ENCODE peak calls at places on chromosomes 4 and X, in six cellular contexts. One of them, this sample, is unnamed.
A peak's percentile ranks its signal among the peaks of the same experiment; 100 is the strongest.

GRCh38 chr4:151304226-151304625 is 21.2 kb downstream of the SH3D19 start:
- DNase-seq in heart right ventricle: no peak
- DNase-seq in endothelial cell of umbilical vein: no peak
- DNase-seq in esophagus squamous epithelium: no peak
- DNase-seq in mucosa of descending colon: no peak
- DNase-seq in Panc1: no peak
- DNase-seq in this sample: no peak

GRCh38 chr4:66097271-66097670 is 427.0 kb upstream of the EPHA5 start:
- DNase-seq in heart right ventricle: no peak
- DNase-seq in endothelial cell of umbilical vein: no peak
- DNase-seq in esophagus squamous epithelium: no peak
- DNase-seq in mucosa of descending colon: no peak
- DNase-seq in Panc1: no peak
- DNase-seq in this sample: no peak

GRCh38 chr4:165208322-165208652 is 926 bp downstream of the KLHL2 start:
- DNase-seq in heart right ventricle: no peak
- DNase-seq in endothelial cell of umbilical vein: no peak
- DNase-seq in esophagus squamous epithelium: no peak
- DNase-seq in mucosa of descending colon: no peak
- DNase-seq in Panc1: no peak
- DNase-seq in this sample: no peak

GRCh38 chr4:15695240-15695699 is 7.6 kb upstream of the BST1 start:
- DNase-seq in heart right ventricle: no peak
- DNase-seq in endothelial cell of umbilical vein: peak; percentile 43
- DNase-seq in esophagus squamous epithelium: no peak
- DNase-seq in mucosa of descending colon: no peak
- DNase-seq in Panc1: no peak
- DNase-seq in this sample: no peak

GRCh38 chr4:110122201-110122600 is 76.2 kb downstream of the ELOVL6 start:
- DNase-seq in heart right ventricle: no peak
- DNase-seq in endothelial cell of umbilical vein: no peak
- DNase-seq in esophagus squamous epithelium: no peak
- DNase-seq in mucosa of descending colon: no peak
- DNase-seq in Panc1: no peak
- DNase-seq in this sample: no peak

GRCh38 chrX:43676960-43677582 is 21.0 kb downstream of the MAOA start:
- DNase-seq in heart right ventricle: peak; percentile 11
- DNase-seq in endothelial cell of umbilical vein: no peak
- DNase-seq in esophagus squamous epithelium: no peak
- DNase-seq in mucosa of descending colon: no peak
- DNase-seq in Panc1: no peak
- DNase-seq in this sample: no peak

GRCh38 chrX:69535661-69536060 is 31.5 kb downstream of the NALF2 start:
- DNase-seq in heart right ventricle: no peak
- DNase-seq in endothelial cell of umbilical vein: no peak
- DNase-seq in esophagus squamous epithelium: no peak
- DNase-seq in mucosa of descending colon: no peak
- DNase-seq in Panc1: no peak
- DNase-seq in this sample: no peak

GRCh38 chr4:81622028-81622427 is 150.3 kb upstream of the RASGEF1B start:
- DNase-seq in heart right ventricle: no peak
- DNase-seq in endothelial cell of umbilical vein: no peak
- DNase-seq in esophagus squamous epithelium: no peak
- DNase-seq in mucosa of descending colon: no peak
- DNase-seq in Panc1: no peak
- DNase-seq in this sample: no peak

GRCh38 chrX:50114113-50114512 is 86.7 kb downstream of the AKAP4 start:
- DNase-seq in heart right ventricle: no peak
- DNase-seq in endothelial cell of umbilical vein: no peak
- DNase-seq in esophagus squamous epithelium: no peak
- DNase-seq in mucosa of descending colon: no peak
- DNase-seq in Panc1: no peak
- DNase-seq in this sample: no peak

GRCh38 chrX:12894074-12894691 is 12.2 kb upstream of the TLR8 start:
- DNase-seq in heart right ventricle: no peak
- DNase-seq in endothelial cell of umbilical vein: peak; percentile 38
- DNase-seq in esophagus squamous epithelium: no peak
- DNase-seq in mucosa of descending colon: no peak
- DNase-seq in Panc1: no peak
- DNase-seq in this sample: no peak

GRCh38 chr4:109211671-109212070 is 90.8 kb downstream of the COL25A1 start:
- DNase-seq in heart right ventricle: no peak
- DNase-seq in endothelial cell of umbilical vein: peak; percentile 41
- DNase-seq in esophagus squamous epithelium: no peak
- DNase-seq in mucosa of descending colon: no peak
- DNase-seq in Panc1: no peak
- DNase-seq in this sample: no peak

GRCh38 chrX:150197388-150197787 is 165.7 kb upstream of the MAMLD1 start:
- DNase-seq in heart right ventricle: no peak
- DNase-seq in endothelial cell of umbilical vein: no peak
- DNase-seq in esophagus squamous epithelium: no peak
- DNase-seq in mucosa of descending colon: no peak
- DNase-seq in Panc1: no peak
- DNase-seq in this sample: no peak

GRCh38 chr4:114384629-114385028 is 214.0 kb upstream of the UGT8 start:
- DNase-seq in heart right ventricle: no peak
- DNase-seq in endothelial cell of umbilical vein: peak; percentile 62
- DNase-seq in esophagus squamous epithelium: no peak
- DNase-seq in mucosa of descending colon: no peak
- DNase-seq in Panc1: no peak
- DNase-seq in this sample: no peak

GRCh38 chr4:7618361-7618760 is 183.6 kb upstream of the PSAPL1 start:
- DNase-seq in heart right ventricle: no peak
- DNase-seq in endothelial cell of umbilical vein: no peak
- DNase-seq in esophagus squamous epithelium: no peak
- DNase-seq in mucosa of descending colon: no peak
- DNase-seq in Panc1: no peak
- DNase-seq in this sample: no peak

GRCh38 chr4:106587558-106587957 is 219.0 kb upstream of the GIMD1 start:
- DNase-seq in heart right ventricle: no peak
- DNase-seq in endothelial cell of umbilical vein: peak; percentile 90
- DNase-seq in esophagus squamous epithelium: no peak
- DNase-seq in mucosa of descending colon: no peak
- DNase-seq in Panc1: no peak
- DNase-seq in this sample: no peak

GRCh38 chr4:37989398-37990260 is 29.4 kb downstream of the PTTG2 start:
- DNase-seq in heart right ventricle: no peak
- DNase-seq in endothelial cell of umbilical vein: peak; percentile 32
- DNase-seq in esophagus squamous epithelium: no peak
- DNase-seq in mucosa of descending colon: no peak
- DNase-seq in Panc1: no peak
- DNase-seq in this sample: no peak

GRCh38 chr4:152103181-152103901 is 342.5 kb upstream of the GATB start:
- DNase-seq in heart right ventricle: no peak
- DNase-seq in endothelial cell of umbilical vein: no peak
- DNase-seq in esophagus squamous epithelium: no peak
- DNase-seq in mucosa of descending colon: no peak
- DNase-seq in Panc1: no peak
- DNase-seq in this sample: no peak

GRCh38 chr4:91258326-91258725 is 1045.4 kb upstream of the GRID2 start:
- DNase-seq in heart right ventricle: no peak
- DNase-seq in endothelial cell of umbilical vein: no peak
- DNase-seq in esophagus squamous epithelium: no peak
- DNase-seq in mucosa of descending colon: no peak
- DNase-seq in Panc1: no peak
- DNase-seq in this sample: no peak

GRCh38 chr4:18689308-18689915 is 667.9 kb upstream of the LCORL start:
- DNase-seq in heart right ventricle: peak; percentile 41
- DNase-seq in endothelial cell of umbilical vein: peak; percentile 77
- DNase-seq in esophagus squamous epithelium: no peak
- DNase-seq in mucosa of descending colon: no peak
- DNase-seq in Panc1: peak; percentile 28
- DNase-seq in this sample: no peak

GRCh38 chr4:153780221-153780620 is 8.7 kb downstream of the SFRP2 start:
- DNase-seq in heart right ventricle: no peak
- DNase-seq in endothelial cell of umbilical vein: no peak
- DNase-seq in esophagus squamous epithelium: no peak
- DNase-seq in mucosa of descending colon: no peak
- DNase-seq in Panc1: no peak
- DNase-seq in this sample: no peak

GRCh38 chrX:30793075-30793766 is 95.8 kb downstream of the TAB3 start:
- DNase-seq in heart right ventricle: no peak
- DNase-seq in endothelial cell of umbilical vein: no peak
- DNase-seq in esophagus squamous epithelium: no peak
- DNase-seq in mucosa of descending colon: peak; percentile 7
- DNase-seq in Panc1: no peak
- DNase-seq in this sample: no peak

GRCh38 chrX:30793767-30794103 is 95.3 kb downstream of the TAB3 start:
- DNase-seq in heart right ventricle: no peak
- DNase-seq in endothelial cell of umbilical vein: no peak
- DNase-seq in esophagus squamous epithelium: no peak
- DNase-seq in mucosa of descending colon: no peak
- DNase-seq in Panc1: no peak
- DNase-seq in this sample: no peak

GRCh38 chrX:30798810-30799209 is 90.2 kb downstream of the TAB3 start:
- DNase-seq in heart right ventricle: no peak
- DNase-seq in endothelial cell of umbilical vein: no peak
- DNase-seq in esophagus squamous epithelium: no peak
- DNase-seq in mucosa of descending colon: no peak
- DNase-seq in Panc1: no peak
- DNase-seq in this sample: no peak

GRCh38 chrX:30794497-30794896 is 94.6 kb downstream of the TAB3 start:
- DNase-seq in heart right ventricle: no peak
- DNase-seq in endothelial cell of umbilical vein: no peak
- DNase-seq in esophagus squamous epithelium: no peak
- DNase-seq in mucosa of descending colon: no peak
- DNase-seq in Panc1: no peak
- DNase-seq in this sample: no peak

GRCh38 chrX:30795981-30796958 is 92.8 kb downstream of the TAB3 start:
- DNase-seq in heart right ventricle: no peak
- DNase-seq in endothelial cell of umbilical vein: no peak
- DNase-seq in esophagus squamous epithelium: no peak
- DNase-seq in mucosa of descending colon: peak; percentile 10
- DNase-seq in Panc1: no peak
- DNase-seq in this sample: no peak
- H3K9me3 ChIP-seq in heart right ventricle: no peaks in the 10 kb centered on the region
- H3K9me3 ChIP-seq in endothelial cell of umbilical vein: no peaks in the 10 kb centered on the region
- H3K9me3 ChIP-seq in esophagus squamous epithelium: no peaks in the 10 kb centered on the region
- H3K9me3 ChIP-seq in mucosa of descending colon: no peaks in the 10 kb centered on the region
- H3K9me3 ChIP-seq in Panc1: no peaks in the 10 kb centered on the region
- H3K9me3 ChIP-seq in this sample: no peaks in the 10 kb centered on the region

GRCh38 chr4:87042221-87042620 is 107.4 kb downstream of the AFF1 start:
- DNase-seq in heart right ventricle: no peak
- DNase-seq in endothelial cell of umbilical vein: no peak
- DNase-seq in esophagus squamous epithelium: no peak
- DNase-seq in mucosa of descending colon: no peak
- DNase-seq in Panc1: no peak
- DNase-seq in this sample: no peak
- H3K4me1 ChIP-seq in heart right ventricle: peaks cover 99% of the 10 kb centered on the region
- H3K4me1 ChIP-seq in endothelial cell of umbilical vein: peaks cover 55% of the 10 kb centered on the region
- H3K4me1 ChIP-seq in esophagus squamous epithelium: peaks cover 54% of the 10 kb centered on the region
- H3K4me1 ChIP-seq in mucosa of descending colon: peaks cover 24% of the 10 kb centered on the region
- H3K4me1 ChIP-seq in Panc1: no peaks in the 10 kb centered on the region
- H3K4me1 ChIP-seq in this sample: peaks cover 64% of the 10 kb centered on the region

GRCh38 chr4:36286481-36286871 is 5.1 kb downstream of the DTHD1 start:
- DNase-seq in heart right ventricle: no peak
- DNase-seq in endothelial cell of umbilical vein: no peak
- DNase-seq in esophagus squamous epithelium: no peak
- DNase-seq in mucosa of descending colon: no peak
- DNase-seq in Panc1: no peak
- DNase-seq in this sample: no peak
- TF ChIP-seq CTCF in heart right ventricle: no peak
- TF ChIP-seq CTCF in endothelial cell of umbilical vein: no peak
- TF ChIP-seq CTCF in esophagus squamous epithelium: no peak
- TF ChIP-seq CTCF in mucosa of descending colon: no peak
- TF ChIP-seq CTCF in Panc1: no peak
- TF ChIP-seq CTCF in this sample: no peak

DNA sequence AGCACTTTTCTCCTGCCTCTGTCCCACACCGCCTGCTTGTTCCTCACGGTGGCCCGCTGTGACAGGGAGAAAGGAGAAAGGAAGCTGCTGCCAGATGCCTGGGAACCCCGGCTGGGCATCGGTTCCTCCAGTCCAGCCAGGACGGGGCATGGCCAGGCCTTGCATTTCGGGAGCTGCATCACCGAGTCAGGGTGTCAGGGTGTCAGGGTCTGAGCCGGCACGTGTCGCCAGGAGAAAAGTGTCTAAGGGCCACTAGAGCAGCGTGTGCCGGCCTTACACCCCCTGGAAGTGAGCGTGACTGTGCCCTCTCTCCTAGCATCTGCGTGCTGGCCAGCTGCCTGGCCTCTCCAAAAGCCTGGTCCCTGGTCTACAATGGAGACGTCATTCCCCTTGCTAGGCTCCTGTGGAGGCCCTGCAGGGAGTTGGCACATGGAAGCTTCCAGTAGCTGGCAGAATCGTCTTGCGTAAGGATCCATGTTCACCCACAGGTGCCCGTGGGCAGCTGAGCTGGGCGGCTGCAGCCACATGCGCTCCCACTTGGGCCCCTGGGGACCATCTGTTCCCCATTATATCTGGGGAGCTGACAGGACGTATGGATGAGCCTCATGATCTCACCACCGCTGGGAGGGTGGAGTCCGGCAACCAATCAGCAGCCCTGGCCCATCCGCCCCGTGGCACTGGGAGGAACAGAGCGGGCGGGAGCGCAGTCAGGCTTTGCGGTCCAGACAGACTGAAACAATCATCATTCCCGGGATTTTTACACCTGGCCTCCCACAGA is 39.9 kb upstream of the HMX1 start:
- DNase-seq in heart right ventricle: no peak
- DNase-seq in endothelial cell of umbilical vein: no peak
- DNase-seq in esophagus squamous epithelium: no peak
- DNase-seq in mucosa of descending colon: no peak
- DNase-seq in Panc1: no peak
- DNase-seq in this sample: no peak
- H3K9me3 ChIP-seq in heart right ventricle: no peaks in the 10 kb centered on the region
- H3K9me3 ChIP-seq in endothelial cell of umbilical vein: no peaks in the 10 kb centered on the region
- H3K9me3 ChIP-seq in esophagus squamous epithelium: no peaks in the 10 kb centered on the region
- H3K9me3 ChIP-seq in mucosa of descending colon: no peaks in the 10 kb centered on the region
- H3K9me3 ChIP-seq in Panc1: no peaks in the 10 kb centered on the region
- H3K9me3 ChIP-seq in this sample: no peaks in the 10 kb centered on the region

DNA sequence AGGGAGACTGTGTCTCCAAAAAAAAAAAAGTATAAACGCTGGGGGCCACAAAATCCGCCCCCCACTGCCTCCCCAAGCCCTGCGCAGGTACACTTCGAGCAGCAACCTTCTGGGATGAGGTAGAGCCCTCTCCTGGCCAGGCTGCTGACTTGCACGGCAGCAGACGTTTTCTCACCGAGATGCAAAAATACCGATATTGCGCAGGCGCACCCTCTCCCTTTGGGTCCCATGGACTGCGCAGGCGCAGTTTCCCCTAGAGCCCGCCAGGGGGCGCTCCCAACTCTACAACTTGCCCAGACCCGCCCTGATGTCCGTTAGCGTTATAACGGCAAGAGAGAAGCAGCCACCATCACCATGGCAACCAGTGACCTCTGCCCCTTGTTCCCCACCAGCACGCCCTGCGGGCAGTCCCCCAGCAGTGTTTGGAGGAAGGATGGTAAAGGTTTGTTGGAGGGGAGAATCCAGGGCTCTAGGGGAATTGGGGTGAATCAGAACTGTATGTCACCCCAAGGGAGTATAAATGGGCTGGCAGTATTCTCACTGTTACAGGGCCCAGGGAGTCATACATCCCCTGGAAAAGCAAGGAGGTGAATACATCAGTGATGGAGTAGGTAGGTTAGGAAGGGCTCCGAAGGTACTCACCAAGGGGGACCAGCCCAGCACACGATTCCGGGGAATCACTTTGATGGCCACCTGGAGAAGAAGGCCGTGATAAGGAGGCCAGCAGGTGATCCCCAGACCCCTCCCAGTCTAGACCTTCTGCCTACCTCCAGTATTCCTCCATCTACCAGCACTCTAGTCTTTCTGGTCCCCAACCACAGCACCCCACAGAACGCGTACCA is 1.5 kb downstream of the PIM2 start:
- DNase-seq in heart right ventricle: peak; percentile 86
- DNase-seq in endothelial cell of umbilical vein: peak; percentile 93
- DNase-seq in esophagus squamous epithelium: peak; percentile 55
- DNase-seq in mucosa of descending colon: peak; percentile 92
- DNase-seq in Panc1: peak; percentile 85
- DNase-seq in this sample: peak; percentile 83
- H3K4me1 ChIP-seq in heart right ventricle: peaks cover 4% of the 10 kb centered on the region
- H3K4me1 ChIP-seq in endothelial cell of umbilical vein: peaks cover 2% of the 10 kb centered on the region
- H3K4me1 ChIP-seq in esophagus squamous epithelium: no peaks in the 10 kb centered on the region
- H3K4me1 ChIP-seq in mucosa of descending colon: no peaks in the 10 kb centered on the region
- H3K4me1 ChIP-seq in Panc1: peaks cover 15% of the 10 kb centered on the region
- H3K4me1 ChIP-seq in this sample: no peaks in the 10 kb centered on the region

This sample was measured in pancreas.